ENCODE peak calls at places on chromosomes 11 and 22, in five cellular contexts. One of them, this sample, is unnamed.

GRCh38 chr22:34236527-34236926 is 316.3 kb upstream of the LARGE1 start:
- DNase-seq in CD4-positive, alpha-beta memory T cell: no peak
- DNase-seq in substantia nigra: no peak
- DNase-seq in choroid plexus epithelial cell: no peak
- DNase-seq in EL: no peak
- DNase-seq in this sample: no peak

GRCh38 chr22:46586123-46586519 is 34.1 kb upstream of the GRAMD4 start:
- DNase-seq in substantia nigra: no peak
- DNase-seq in choroid plexus epithelial cell: no peak
- DNase-seq in EL: no peak
- DNase-seq in CD4-positive, alpha-beta memory T cell: no peak
- DNase-seq in this sample: no peak

GRCh38 chr11:46492540-46492939 is 101.0 kb upstream of the CHRM4 start:
- DNase-seq in CD4-positive, alpha-beta memory T cell: no peak
- DNase-seq in choroid plexus epithelial cell: no peak
- DNase-seq in substantia nigra: no peak
- DNase-seq in EL: no peak
- DNase-seq in this sample: no peak

GRCh38 chr22:42268852-42269406 is 1.5 kb downstream of the TCF20 start:
- DNase-seq in CD4-positive, alpha-beta memory T cell: no peak
- DNase-seq in choroid plexus epithelial cell: peak
- DNase-seq in substantia nigra: no peak
- DNase-seq in EL: no peak
- DNase-seq in this sample: peak

GRCh38 chr11:29527391-29527936 is 489.4 kb downstream of the KCNA4 start:
- DNase-seq in EL: peak
- DNase-seq in CD4-positive, alpha-beta memory T cell: no peak
- DNase-seq in choroid plexus epithelial cell: peak
- DNase-seq in substantia nigra: no peak
- DNase-seq in this sample: no peak

GRCh38 chr22:38925571-38926041 is 31.8 kb upstream of the APOBEC3A start:
- DNase-seq in substantia nigra: no peak
- DNase-seq in choroid plexus epithelial cell: no peak
- DNase-seq in EL: peak
- DNase-seq in CD4-positive, alpha-beta memory T cell: no peak
- DNase-seq in this sample: no peak

GRCh38 chr22:24951942-24952836 is at the start of gene KIAA1671:
- DNase-seq in CD4-positive, alpha-beta memory T cell: peak
- DNase-seq in substantia nigra: peak
- DNase-seq in choroid plexus epithelial cell: peak
- DNase-seq in EL: peak
- DNase-seq in this sample: no peak

GRCh38 chr22:26546282-26546681 is 34.0 kb upstream of the TFIP11 start:
- DNase-seq in choroid plexus epithelial cell: no peak
- DNase-seq in substantia nigra: no peak
- DNase-seq in CD4-positive, alpha-beta memory T cell: no peak
- DNase-seq in EL: no peak
- DNase-seq in this sample: no peak

GRCh38 chr11:66371627-66372415 is at the start of gene SLC29A2:
- DNase-seq in EL: no peak
- DNase-seq in choroid plexus epithelial cell: no peak
- DNase-seq in CD4-positive, alpha-beta memory T cell: peak
- DNase-seq in substantia nigra: no peak
- DNase-seq in this sample: peak

GRCh38 chr22:50674606-50675552 is 2.3 kb downstream of the SHANK3 start:
- DNase-seq in EL: no peak
- DNase-seq in CD4-positive, alpha-beta memory T cell: no peak
- DNase-seq in substantia nigra: no peak
- DNase-seq in choroid plexus epithelial cell: no peak
- DNase-seq in this sample: no peak

GRCh38 chr22:50544078-50544745 is 1.5 kb upstream of the KLHDC7B start:
- DNase-seq in CD4-positive, alpha-beta memory T cell: peak
- DNase-seq in EL: peak
- DNase-seq in substantia nigra: no peak
- DNase-seq in choroid plexus epithelial cell: peak
- DNase-seq in this sample: peak

GRCh38 chr11:19992162-19992561 is 168.1 kb downstream of the DBX1 start:
- DNase-seq in substantia nigra: no peak
- DNase-seq in CD4-positive, alpha-beta memory T cell: no peak
- DNase-seq in choroid plexus epithelial cell: peak
- DNase-seq in EL: no peak
- DNase-seq in this sample: no peak

GRCh38 chr11:125588505-125588904 is 4.1 kb upstream of the STT3A start:
- DNase-seq in EL: peak
- DNase-seq in CD4-positive, alpha-beta memory T cell: no peak
- DNase-seq in substantia nigra: no peak
- DNase-seq in choroid plexus epithelial cell: peak
- DNase-seq in this sample: no peak

GRCh38 chr22:25364736-25365241 is 145.3 kb downstream of the CRYBB2 start:
- DNase-seq in CD4-positive, alpha-beta memory T cell: no peak
- DNase-seq in substantia nigra: no peak
- DNase-seq in choroid plexus epithelial cell: no peak
- DNase-seq in EL: no peak
- DNase-seq in this sample: no peak